ENCODE peak calls at places on chromosomes 6 and 20, in seven cellular contexts. S is AG04450, G is G401, P is progenitor cell of endocrine pancreas, Y is occipital lobe, C is hepatic stellate cell, L is pancreas. F is an unnamed sample.

GRCh38 chr6:12313992-12314589 is 23.9 kb downstream of the EDN1 start:
- DNase-seq in L (peak), G (no peak), C (no peak), Y (no peak), P (no peak), S (no peak), F (peak)

GRCh38 chr6:144190593-144190992 is 40.3 kb downstream of the STX11 start:
- DNase-seq in L (peak), C (no peak), Y (no peak), S (peak), P (no peak), G (no peak), F (no peak)

GRCh38 chr6:26363882-26364825 is 844 bp upstream of the BTN3A2 start:
- DNase-seq in S (no peak), Y (no peak), G (peak), L (no peak), P (no peak), C (peak), F (no peak)

GRCh38 chr6:36355819-36356218 is 19.1 kb upstream of the BNIP5 start:
- DNase-seq in C (no peak), S (no peak), Y (no peak), P (no peak), L (no peak), G (no peak), F (no peak)

GRCh38 chr6:95574811-95575210 is 2.5 kb upstream of the MANEA start:
- DNase-seq in P (no peak), Y (no peak), G (no peak), S (peak), C (no peak), L (no peak), F (no peak)

GRCh38 chr6:139449611-139450000 is 75.2 kb upstream of the CITED2 start:
- DNase-seq in G (no peak), C (peak), Y (no peak), L (no peak), P (no peak), S (no peak), F (no peak)

GRCh38 chr20:51634257-51634656 is 91.7 kb upstream of the NFATC2 start:
- DNase-seq in C (no peak), L (peak), G (no peak), S (no peak), Y (no peak), P (no peak), F (no peak)

GRCh38 chr20:19274412-19275015 is 62.1 kb downstream of the SLC24A3 start:
- DNase-seq in Y (no peak), S (no peak), L (no peak), G (no peak), C (no peak), P (no peak), F (peak)

GRCh38 chr6:10313799-10314162 is 101.1 kb downstream of the TFAP2A start:
- DNase-seq in L (no peak), S (no peak), P (no peak), G (no peak), Y (no peak), C (no peak), F (no peak)

GRCh38 chr20:58693226-58694006 is 816 bp downstream of the NPEPL1 start:
- DNase-seq in L (peak), C (no peak), G (peak), P (no peak), Y (no peak), S (no peak), F (no peak)

GRCh38 chr6:125201961-125202729 is 48.6 kb downstream of the TPD52L1 start:
- DNase-seq in L (peak), C (peak), Y (no peak), P (no peak), G (no peak), S (peak), F (no peak)

GRCh38 chr6:53860511-53860910 is 65.7 kb downstream of the LRRC1 start:
- DNase-seq in L (no peak), G (no peak), C (no peak), Y (no peak), P (no peak), S (no peak), F (no peak)

GRCh38 chr20:46962452-46963195 is 68.0 kb downstream of the EYA2 start:
- DNase-seq in C (no peak), S (no peak), L (no peak), Y (no peak), G (no peak), P (no peak), F (no peak)

GRCh38 chr6:47391675-47392074 is 82.0 kb upstream of the TNFRSF21 start:
- DNase-seq in S (no peak), L (no peak), G (no peak), C (no peak), P (no peak), Y (no peak), F (no peak)

GRCh38 chr20:44724423-44725091 is 9.4 kb downstream of the CCN5 start:
- DNase-seq in S (no peak), C (no peak), G (no peak), Y (no peak), L (no peak), P (no peak), F (no peak)

GRCh38 chr6:20718705-20719653 is 184.7 kb downstream of the CDKAL1 start:
- DNase-seq in C (no peak), L (no peak), G (no peak), P (no peak), S (no peak), Y (no peak), F (no peak)

GRCh38 chr20:25223179-25223661 is 24.7 kb upstream of the PYGB start:
- DNase-seq in L (no peak), G (no peak), P (no peak), C (peak), Y (no peak), S (peak), F (peak)

GRCh38 chr6:118335325-118335724 is 212.8 kb upstream of the PLN start:
- DNase-seq in P (no peak), S (no peak), Y (no peak), C (no peak), G (no peak), L (no peak), F (no peak)

GRCh38 chr6:1297746-1298145 is 14.2 kb upstream of the FOXQ1 start:
- DNase-seq in G (no peak), S (no peak), L (no peak), Y (no peak), C (no peak), P (no peak), F (no peak)

GRCh38 chr6:141033101-141033500 is 1099.6 kb upstream of the GJE1 start:
- DNase-seq in C (no peak), P (no peak), Y (no peak), L (no peak), G (no peak), S (no peak), F (no peak)

GRCh38 chr20:55515831-55516230 is 489.5 kb downstream of the CBLN4 start:
- DNase-seq in L (no peak), S (no peak), P (no peak), G (no peak), C (no peak), Y (no peak), F (no peak)

GRCh38 chr6:73521351-73522254 is 771 bp upstream of the EEF1A1 start:
- DNase-seq in S (peak), G (no peak), Y (peak), C (peak), P (peak), L (peak), F (peak)

GRCh38 chr20:33600414-33600813 is 61.7 kb upstream of the C20orf144 start:
- DNase-seq in C (no peak), Y (no peak), P (no peak), S (no peak), L (no peak), G (no peak), F (no peak)

GRCh38 chr6:33427585-33428218 is 7.8 kb downstream of the SYNGAP1 start:
- DNase-seq in G (peak), C (peak), L (peak), Y (peak), S (no peak), P (no peak), F (peak)

GRCh38 chr20:58892932-58893224 is 40.4 kb downstream of the GNAS start:
- DNase-seq in G (peak), Y (no peak), P (no peak), L (no peak), C (no peak), S (no peak), F (no peak)

GRCh38 chr20:53786071-53786444 is 192.4 kb upstream of the ZNF217 start:
- DNase-seq in G (no peak), S (no peak), Y (no peak), L (no peak), C (no peak), P (no peak), F (no peak)

GRCh38 chr6:79515436-79515835 is 21.8 kb downstream of the LCA5 start:
- DNase-seq in Y (no peak), G (no peak), P (no peak), L (no peak), S (no peak), C (no peak), F (no peak)

GRCh38 chr6:33823806-33824205 is 20.0 kb upstream of the MLN start:
- DNase-seq in C (no peak), L (no peak), P (no peak), S (no peak), G (no peak), Y (no peak), F (no peak)

GRCh38 chr6:111812080-111813038 is 60.9 kb downstream of the FYN start:
- DNase-seq in G (no peak), C (no peak), S (no peak), P (no peak), L (no peak), Y (no peak), F (no peak)

GRCh38 chr6:145277358-145278097 is 457.8 kb downstream of the EPM2A start:
- DNase-seq in P (no peak), S (no peak), G (no peak), L (no peak), C (no peak), Y (no peak), F (no peak)

GRCh38 chr6:9397981-9398559 is 962.7 kb upstream of the SLC35B3 start:
- DNase-seq in G (no peak), C (no peak), Y (no peak), P (no peak), L (peak), S (no peak), F (no peak)

GRCh38 chr6:150528648-150529285 is 70.9 kb upstream of the PLEKHG1 start:
- DNase-seq in P (no peak), L (no peak), G (no peak), C (no peak), S (no peak), Y (no peak), F (no peak)

GRCh38 chr20:36969478-36970186 is 18.1 kb upstream of the SAMHD1 start:
- DNase-seq in P (no peak), L (no peak), G (no peak), Y (no peak), C (no peak), S (no peak), F (no peak)

GRCh38 chr6:32084780-32085179 is 24.4 kb downstream of the TNXB start:
- DNase-seq in G (no peak), Y (no peak), L (no peak), S (no peak), P (no peak), C (no peak), F (no peak)

GRCh38 chr6:82645536-82646230 is 282.1 kb downstream of the TPBG start:
- DNase-seq in G (no peak), P (no peak), Y (no peak), L (no peak), S (no peak), C (no peak), F (no peak)

GRCh38 chr6:130473886-130474285 is 108.1 kb downstream of the TMEM200A start:
- DNase-seq in C (peak), S (no peak), G (no peak), P (no peak), Y (no peak), L (no peak), F (no peak)

F was measured in upper lobe of left lung.